ENCODE peak calls at places on chromosomes 2 and 18, in nine cellular contexts. One of them, this sample, is unnamed.

GRCh38 chr2:103773884-103774283 is 1012.1 kb downstream of the TMEM182 start:
- DNase-seq in stimulated activated CD4-positive, alpha-beta T cell treated with anti-CD3 and anti-CD28 coated beads, Interleukin-1b, Interleukin-23, amount 100 ng/mL, for 1 hour: no peak
- DNase-seq in fibroblast of lung: peak
- DNase-seq in progenitor cell of endocrine pancreas: no peak
- DNase-seq in NCI-H82: no peak
- DNase-seq in NCI-H1417: no peak
- DNase-seq in Calu3: no peak
- DNase-seq in NCI-H1105 treated with DMSO at 0.1 percent for 48 hours: no peak
- DNase-seq in astrocyte of the hippocampus: peak
- DNase-seq in this sample: no peak

GRCh38 chr2:45885111-45885685 is 233.7 kb downstream of the PRKCE start:
- DNase-seq in stimulated activated CD4-positive, alpha-beta T cell treated with anti-CD3 and anti-CD28 coated beads, Interleukin-1b, Interleukin-23, amount 100 ng/mL, for 1 hour: no peak
- DNase-seq in fibroblast of lung: peak
- DNase-seq in progenitor cell of endocrine pancreas: no peak
- DNase-seq in NCI-H82: peak
- DNase-seq in NCI-H1417: no peak
- DNase-seq in Calu3: no peak
- DNase-seq in NCI-H1105 treated with DMSO at 0.1 percent for 48 hours: no peak
- DNase-seq in astrocyte of the hippocampus: peak
- DNase-seq in this sample: peak

GRCh38 chr18:56257215-56257614 is 381.2 kb downstream of the TXNL1 start:
- DNase-seq in stimulated activated CD4-positive, alpha-beta T cell treated with anti-CD3 and anti-CD28 coated beads, Interleukin-1b, Interleukin-23, amount 100 ng/mL, for 1 hour: no peak
- DNase-seq in fibroblast of lung: peak
- DNase-seq in progenitor cell of endocrine pancreas: no peak
- DNase-seq in NCI-H82: no peak
- DNase-seq in NCI-H1417: no peak
- DNase-seq in Calu3: no peak
- DNase-seq in NCI-H1105 treated with DMSO at 0.1 percent for 48 hours: no peak
- DNase-seq in astrocyte of the hippocampus: peak
- DNase-seq in this sample: no peak

GRCh38 chr18:449374-449773 is 51.1 kb downstream of the COLEC12 start:
- DNase-seq in stimulated activated CD4-positive, alpha-beta T cell treated with anti-CD3 and anti-CD28 coated beads, Interleukin-1b, Interleukin-23, amount 100 ng/mL, for 1 hour: no peak
- DNase-seq in fibroblast of lung: no peak
- DNase-seq in progenitor cell of endocrine pancreas: no peak
- DNase-seq in NCI-H82: peak
- DNase-seq in NCI-H1417: no peak
- DNase-seq in Calu3: peak
- DNase-seq in NCI-H1105 treated with DMSO at 0.1 percent for 48 hours: no peak
- DNase-seq in astrocyte of the hippocampus: no peak
- DNase-seq in this sample: no peak

GRCh38 chr18:79672490-79673276 is 6.9 kb upstream of the CTDP1 start:
- DNase-seq in stimulated activated CD4-positive, alpha-beta T cell treated with anti-CD3 and anti-CD28 coated beads, Interleukin-1b, Interleukin-23, amount 100 ng/mL, for 1 hour: no peak
- DNase-seq in fibroblast of lung: peak
- DNase-seq in progenitor cell of endocrine pancreas: no peak
- DNase-seq in NCI-H82: no peak
- DNase-seq in NCI-H1417: no peak
- DNase-seq in Calu3: no peak
- DNase-seq in NCI-H1105 treated with DMSO at 0.1 percent for 48 hours: no peak
- DNase-seq in astrocyte of the hippocampus: no peak
- DNase-seq in this sample: peak

GRCh38 chr2:70596293-70596692 is 42.7 kb upstream of the TGFA start:
- DNase-seq in stimulated activated CD4-positive, alpha-beta T cell treated with anti-CD3 and anti-CD28 coated beads, Interleukin-1b, Interleukin-23, amount 100 ng/mL, for 1 hour: no peak
- DNase-seq in fibroblast of lung: peak
- DNase-seq in progenitor cell of endocrine pancreas: no peak
- DNase-seq in NCI-H82: no peak
- DNase-seq in NCI-H1417: no peak
- DNase-seq in Calu3: peak
- DNase-seq in NCI-H1105 treated with DMSO at 0.1 percent for 48 hours: no peak
- DNase-seq in astrocyte of the hippocampus: peak
- DNase-seq in this sample: no peak

GRCh38 chr2:168913171-168913484 is 12.0 kb downstream of the G6PC2 start:
- DNase-seq in stimulated activated CD4-positive, alpha-beta T cell treated with anti-CD3 and anti-CD28 coated beads, Interleukin-1b, Interleukin-23, amount 100 ng/mL, for 1 hour: no peak
- DNase-seq in fibroblast of lung: no peak
- DNase-seq in progenitor cell of endocrine pancreas: no peak
- DNase-seq in NCI-H82: no peak
- DNase-seq in NCI-H1417: no peak
- DNase-seq in Calu3: no peak
- DNase-seq in NCI-H1105 treated with DMSO at 0.1 percent for 48 hours: no peak
- DNase-seq in astrocyte of the hippocampus: no peak
- DNase-seq in this sample: no peak

GRCh38 chr2:15797231-15797945 is 143.0 kb upstream of the MYCN start:
- DNase-seq in stimulated activated CD4-positive, alpha-beta T cell treated with anti-CD3 and anti-CD28 coated beads, Interleukin-1b, Interleukin-23, amount 100 ng/mL, for 1 hour: no peak
- DNase-seq in fibroblast of lung: no peak
- DNase-seq in progenitor cell of endocrine pancreas: no peak
- DNase-seq in NCI-H82: peak
- DNase-seq in NCI-H1417: no peak
- DNase-seq in Calu3: peak
- DNase-seq in NCI-H1105 treated with DMSO at 0.1 percent for 48 hours: no peak
- DNase-seq in astrocyte of the hippocampus: no peak
- DNase-seq in this sample: peak

GRCh38 chr2:152247337-152247695 is 71.8 kb upstream of the STAM2 start:
- DNase-seq in stimulated activated CD4-positive, alpha-beta T cell treated with anti-CD3 and anti-CD28 coated beads, Interleukin-1b, Interleukin-23, amount 100 ng/mL, for 1 hour: no peak
- DNase-seq in fibroblast of lung: peak
- DNase-seq in progenitor cell of endocrine pancreas: no peak
- DNase-seq in NCI-H82: no peak
- DNase-seq in NCI-H1417: no peak
- DNase-seq in Calu3: no peak
- DNase-seq in NCI-H1105 treated with DMSO at 0.1 percent for 48 hours: no peak
- DNase-seq in astrocyte of the hippocampus: peak
- DNase-seq in this sample: no peak

GRCh38 chr2:110993557-110994231 is 127.0 kb upstream of the BCL2L11 start:
- DNase-seq in stimulated activated CD4-positive, alpha-beta T cell treated with anti-CD3 and anti-CD28 coated beads, Interleukin-1b, Interleukin-23, amount 100 ng/mL, for 1 hour: no peak
- DNase-seq in fibroblast of lung: peak
- DNase-seq in progenitor cell of endocrine pancreas: no peak
- DNase-seq in NCI-H82: no peak
- DNase-seq in NCI-H1417: peak
- DNase-seq in Calu3: peak
- DNase-seq in NCI-H1105 treated with DMSO at 0.1 percent for 48 hours: no peak
- DNase-seq in astrocyte of the hippocampus: no peak
- DNase-seq in this sample: no peak

GRCh38 chr2:70086278-70086837 is 919 bp upstream of the PCBP1 start:
- DNase-seq in stimulated activated CD4-positive, alpha-beta T cell treated with anti-CD3 and anti-CD28 coated beads, Interleukin-1b, Interleukin-23, amount 100 ng/mL, for 1 hour: peak
- DNase-seq in fibroblast of lung: peak
- DNase-seq in progenitor cell of endocrine pancreas: no peak
- DNase-seq in NCI-H82: peak
- DNase-seq in NCI-H1417: peak
- DNase-seq in Calu3: peak
- DNase-seq in NCI-H1105 treated with DMSO at 0.1 percent for 48 hours: peak
- DNase-seq in astrocyte of the hippocampus: peak
- DNase-seq in this sample: peak

GRCh38 chr2:38602136-38602731 is 494 bp downstream of the HNRNPLL start:
- DNase-seq in stimulated activated CD4-positive, alpha-beta T cell treated with anti-CD3 and anti-CD28 coated beads, Interleukin-1b, Interleukin-23, amount 100 ng/mL, for 1 hour: no peak
- DNase-seq in fibroblast of lung: no peak
- DNase-seq in progenitor cell of endocrine pancreas: peak
- DNase-seq in NCI-H82: peak
- DNase-seq in NCI-H1417: peak
- DNase-seq in Calu3: peak
- DNase-seq in NCI-H1105 treated with DMSO at 0.1 percent for 48 hours: peak
- DNase-seq in astrocyte of the hippocampus: no peak
- DNase-seq in this sample: peak

GRCh38 chr2:226578879-226579278 is 220.7 kb downstream of the IRS1 start:
- DNase-seq in stimulated activated CD4-positive, alpha-beta T cell treated with anti-CD3 and anti-CD28 coated beads, Interleukin-1b, Interleukin-23, amount 100 ng/mL, for 1 hour: no peak
- DNase-seq in fibroblast of lung: peak
- DNase-seq in progenitor cell of endocrine pancreas: no peak
- DNase-seq in NCI-H82: no peak
- DNase-seq in NCI-H1417: no peak
- DNase-seq in Calu3: peak
- DNase-seq in NCI-H1105 treated with DMSO at 0.1 percent for 48 hours: no peak
- DNase-seq in astrocyte of the hippocampus: no peak
- DNase-seq in this sample: no peak

GRCh38 chr2:10305715-10306114 is 3.0 kb downstream of the HPCAL1 start:
- DNase-seq in stimulated activated CD4-positive, alpha-beta T cell treated with anti-CD3 and anti-CD28 coated beads, Interleukin-1b, Interleukin-23, amount 100 ng/mL, for 1 hour: no peak
- DNase-seq in fibroblast of lung: no peak
- DNase-seq in progenitor cell of endocrine pancreas: no peak
- DNase-seq in NCI-H82: peak
- DNase-seq in NCI-H1417: peak
- DNase-seq in Calu3: peak
- DNase-seq in NCI-H1105 treated with DMSO at 0.1 percent for 48 hours: no peak
- DNase-seq in astrocyte of the hippocampus: peak
- DNase-seq in this sample: peak